ENCODE peak calls at places on chromosome 10, in six cellular contexts. One of them, this sample, is unnamed.

GRCh38 chr10:120729508-120729907 is 121.7 kb upstream of the WDR11 start:
- DNase-seq in EL: no peak
- DNase-seq in Ammon's horn: no peak
- DNase-seq in sigmoid colon: no peak
- DNase-seq in DMS 273 treated with DMSO at 0.1 percent for 48 hours: no peak
- DNase-seq in RCC 7860: no peak
- DNase-seq in this sample: no peak

GRCh38 chr10:1199345-1199673 is 143.1 kb downstream of the WDR37 start:
- DNase-seq in sigmoid colon: no peak
- DNase-seq in RCC 7860: no peak
- DNase-seq in DMS 273 treated with DMSO at 0.1 percent for 48 hours: no peak
- DNase-seq in Ammon's horn: no peak
- DNase-seq in EL: no peak
- DNase-seq in this sample: no peak

GRCh38 chr10:36380538-36380937 is 738.4 kb upstream of the FZD8 start:
- DNase-seq in RCC 7860: no peak
- DNase-seq in sigmoid colon: no peak
- DNase-seq in DMS 273 treated with DMSO at 0.1 percent for 48 hours: no peak
- DNase-seq in EL: no peak
- DNase-seq in Ammon's horn: no peak
- DNase-seq in this sample: no peak

GRCh38 chr10:68954904-68955303 is 1.1 kb upstream of the DDX21 start:
- DNase-seq in Ammon's horn: no peak
- DNase-seq in RCC 7860: no peak
- DNase-seq in DMS 273 treated with DMSO at 0.1 percent for 48 hours: no peak
- DNase-seq in sigmoid colon: no peak
- DNase-seq in EL: no peak
- DNase-seq in this sample: no peak

GRCh38 chr10:43055991-43056567 is 20.8 kb upstream of the RET start:
- DNase-seq in DMS 273 treated with DMSO at 0.1 percent for 48 hours: no peak
- DNase-seq in sigmoid colon: peak
- DNase-seq in RCC 7860: no peak
- DNase-seq in Ammon's horn: no peak
- DNase-seq in EL: no peak
- DNase-seq in this sample: no peak

GRCh38 chr10:89668391-89669180 is 23.5 kb upstream of the PANK1 start:
- DNase-seq in DMS 273 treated with DMSO at 0.1 percent for 48 hours: no peak
- DNase-seq in sigmoid colon: no peak
- DNase-seq in EL: no peak
- DNase-seq in Ammon's horn: no peak
- DNase-seq in RCC 7860: no peak
- DNase-seq in this sample: no peak

GRCh38 chr10:101814466-101815041 is 3.7 kb downstream of the OGA start:
- DNase-seq in sigmoid colon: no peak
- DNase-seq in RCC 7860: peak
- DNase-seq in DMS 273 treated with DMSO at 0.1 percent for 48 hours: no peak
- DNase-seq in EL: peak
- DNase-seq in Ammon's horn: no peak
- DNase-seq in this sample: no peak

GRCh38 chr10:6046458-6047325 is 15.5 kb downstream of the IL2RA start:
- DNase-seq in RCC 7860: no peak
- DNase-seq in DMS 273 treated with DMSO at 0.1 percent for 48 hours: no peak
- DNase-seq in Ammon's horn: no peak
- DNase-seq in sigmoid colon: peak
- DNase-seq in EL: no peak
- DNase-seq in this sample: no peak

GRCh38 chr10:22825841-22826240 is 102.0 kb upstream of the ARMC3 start:
- DNase-seq in EL: no peak
- DNase-seq in RCC 7860: peak
- DNase-seq in DMS 273 treated with DMSO at 0.1 percent for 48 hours: no peak
- DNase-seq in Ammon's horn: peak
- DNase-seq in sigmoid colon: no peak
- DNase-seq in this sample: no peak

GRCh38 chr10:85643171-85643838 is 723.3 kb downstream of the GRID1 start:
- DNase-seq in DMS 273 treated with DMSO at 0.1 percent for 48 hours: no peak
- DNase-seq in Ammon's horn: no peak
- DNase-seq in EL: no peak
- DNase-seq in sigmoid colon: no peak
- DNase-seq in RCC 7860: no peak
- DNase-seq in this sample: no peak

GRCh38 chr10:1287493-1288480 is 231.6 kb downstream of the WDR37 start:
- DNase-seq in EL: no peak
- DNase-seq in sigmoid colon: no peak
- DNase-seq in DMS 273 treated with DMSO at 0.1 percent for 48 hours: no peak
- DNase-seq in Ammon's horn: no peak
- DNase-seq in RCC 7860: no peak
- DNase-seq in this sample: no peak

GRCh38 chr10:129048513-129048912 is 418.5 kb upstream of the MGMT start:
- DNase-seq in Ammon's horn: no peak
- DNase-seq in DMS 273 treated with DMSO at 0.1 percent for 48 hours: no peak
- DNase-seq in EL: no peak
- DNase-seq in RCC 7860: no peak
- DNase-seq in sigmoid colon: no peak
- DNase-seq in this sample: peak

GRCh38 chr10:103709341-103709920 is 145.9 kb downstream of the SH3PXD2A start:
- DNase-seq in EL: peak
- DNase-seq in Ammon's horn: peak
- DNase-seq in RCC 7860: peak
- DNase-seq in DMS 273 treated with DMSO at 0.1 percent for 48 hours: no peak
- DNase-seq in sigmoid colon: no peak
- DNase-seq in this sample: peak

GRCh38 chr10:8435186-8436055 is 380.9 kb downstream of the GATA3 start:
- DNase-seq in sigmoid colon: no peak
- DNase-seq in EL: no peak
- DNase-seq in DMS 273 treated with DMSO at 0.1 percent for 48 hours: no peak
- DNase-seq in RCC 7860: no peak
- DNase-seq in Ammon's horn: no peak
- DNase-seq in this sample: peak

GRCh38 chr10:8056378-8056777 is 1.9 kb downstream of the GATA3 start:
- DNase-seq in sigmoid colon: no peak
- DNase-seq in Ammon's horn: no peak
- DNase-seq in RCC 7860: no peak
- DNase-seq in DMS 273 treated with DMSO at 0.1 percent for 48 hours: no peak
- DNase-seq in EL: no peak
- DNase-seq in this sample: no peak

GRCh38 chr10:80487791-80488538 is 33.9 kb downstream of the TSPAN14 start:
- DNase-seq in EL: no peak
- DNase-seq in sigmoid colon: no peak
- DNase-seq in RCC 7860: no peak
- DNase-seq in Ammon's horn: peak
- DNase-seq in DMS 273 treated with DMSO at 0.1 percent for 48 hours: no peak
- DNase-seq in this sample: no peak

GRCh38 chr10:67788028-67788886 is 49.7 kb downstream of the DNAJC12 start:
- DNase-seq in Ammon's horn: peak
- DNase-seq in sigmoid colon: no peak
- DNase-seq in RCC 7860: peak
- DNase-seq in DMS 273 treated with DMSO at 0.1 percent for 48 hours: no peak
- DNase-seq in EL: peak
- DNase-seq in this sample: no peak

GRCh38 chr10:7432884-7433726 is 22.3 kb upstream of the SFMBT2 start:
- DNase-seq in EL: no peak
- DNase-seq in RCC 7860: no peak
- DNase-seq in DMS 273 treated with DMSO at 0.1 percent for 48 hours: no peak
- DNase-seq in Ammon's horn: peak
- DNase-seq in sigmoid colon: no peak
- DNase-seq in this sample: no peak

GRCh38 chr10:29918623-29919400 is 140.6 kb downstream of the JCAD start:
- DNase-seq in Ammon's horn: no peak
- DNase-seq in DMS 273 treated with DMSO at 0.1 percent for 48 hours: no peak
- DNase-seq in EL: no peak
- DNase-seq in sigmoid colon: no peak
- DNase-seq in RCC 7860: no peak
- DNase-seq in this sample: no peak

GRCh38 chr10:29204119-29204518 is 84.8 kb upstream of the LYZL1 start:
- DNase-seq in EL: no peak
- DNase-seq in DMS 273 treated with DMSO at 0.1 percent for 48 hours: no peak
- DNase-seq in Ammon's horn: no peak
- DNase-seq in sigmoid colon: no peak
- DNase-seq in RCC 7860: no peak
- DNase-seq in this sample: no peak

GRCh38 chr10:126455766-126456425 is 67.6 kb upstream of the ADAM12 start:
- DNase-seq in Ammon's horn: no peak
- DNase-seq in RCC 7860: no peak
- DNase-seq in DMS 273 treated with DMSO at 0.1 percent for 48 hours: no peak
- DNase-seq in EL: no peak
- DNase-seq in sigmoid colon: no peak
- DNase-seq in this sample: no peak

GRCh38 chr10:47372726-47373125 is 11.4 kb downstream of the ZNF488 start:
- DNase-seq in EL: no peak
- DNase-seq in RCC 7860: no peak
- DNase-seq in Ammon's horn: no peak
- DNase-seq in DMS 273 treated with DMSO at 0.1 percent for 48 hours: no peak
- DNase-seq in sigmoid colon: no peak
- DNase-seq in this sample: no peak

GRCh38 chr10:103916901-103917300 is 1.1 kb downstream of the STN1 start:
- DNase-seq in EL: no peak
- DNase-seq in DMS 273 treated with DMSO at 0.1 percent for 48 hours: no peak
- DNase-seq in sigmoid colon: no peak
- DNase-seq in RCC 7860: no peak
- DNase-seq in Ammon's horn: no peak
- DNase-seq in this sample: no peak

GRCh38 chr10:49550563-49550962 is 11.6 kb upstream of the ERCC6 start:
- DNase-seq in EL: peak
- DNase-seq in RCC 7860: peak
- DNase-seq in Ammon's horn: no peak
- DNase-seq in DMS 273 treated with DMSO at 0.1 percent for 48 hours: no peak
- DNase-seq in sigmoid colon: no peak
- DNase-seq in this sample: no peak

GRCh38 chr10:4234661-4235060 is 449.7 kb upstream of the KLF6 start:
- DNase-seq in RCC 7860: no peak
- DNase-seq in Ammon's horn: no peak
- DNase-seq in DMS 273 treated with DMSO at 0.1 percent for 48 hours: no peak
- DNase-seq in EL: no peak
- DNase-seq in sigmoid colon: no peak
- DNase-seq in this sample: no peak

GRCh38 chr10:132886211-132887099 is 55.9 kb downstream of the CFAP46 start:
- DNase-seq in DMS 273 treated with DMSO at 0.1 percent for 48 hours: no peak
- DNase-seq in EL: no peak
- DNase-seq in RCC 7860: no peak
- DNase-seq in Ammon's horn: no peak
- DNase-seq in sigmoid colon: peak
- DNase-seq in this sample: no peak

GRCh38 chr10:75228278-75228677 is 7.5 kb downstream of the COMTD1 start:
- DNase-seq in sigmoid colon: peak
- DNase-seq in RCC 7860: no peak
- DNase-seq in DMS 273 treated with DMSO at 0.1 percent for 48 hours: no peak
- DNase-seq in EL: no peak
- DNase-seq in Ammon's horn: no peak
- DNase-seq in this sample: no peak

GRCh38 chr10:26448292-26448691 is 10.2 kb downstream of the APBB1IP start:
- DNase-seq in DMS 273 treated with DMSO at 0.1 percent for 48 hours: no peak
- DNase-seq in Ammon's horn: no peak
- DNase-seq in EL: no peak
- DNase-seq in RCC 7860: no peak
- DNase-seq in sigmoid colon: no peak
- DNase-seq in this sample: no peak

GRCh38 chr10:91162050-91162494 is 58.4 kb upstream of the PCGF5 start:
- DNase-seq in DMS 273 treated with DMSO at 0.1 percent for 48 hours: no peak
- DNase-seq in RCC 7860: no peak
- DNase-seq in Ammon's horn: peak
- DNase-seq in EL: peak
- DNase-seq in sigmoid colon: no peak
- DNase-seq in this sample: no peak

GRCh38 chr10:131968949-131969348 is 12.8 kb downstream of the BNIP3 start:
- DNase-seq in RCC 7860: no peak
- DNase-seq in Ammon's horn: no peak
- DNase-seq in sigmoid colon: peak
- DNase-seq in DMS 273 treated with DMSO at 0.1 percent for 48 hours: no peak
- DNase-seq in EL: no peak
- DNase-seq in this sample: no peak

GRCh38 chr10:71358292-71358691 is 38.4 kb upstream of the CDH23 start:
- DNase-seq in RCC 7860: no peak
- DNase-seq in Ammon's horn: no peak
- DNase-seq in sigmoid colon: no peak
- DNase-seq in DMS 273 treated with DMSO at 0.1 percent for 48 hours: no peak
- DNase-seq in EL: no peak
- DNase-seq in this sample: no peak

GRCh38 chr10:79313911-79314439 is 33.3 kb upstream of the PPIF start:
- DNase-seq in EL: no peak
- DNase-seq in Ammon's horn: no peak
- DNase-seq in RCC 7860: no peak
- DNase-seq in sigmoid colon: no peak
- DNase-seq in DMS 273 treated with DMSO at 0.1 percent for 48 hours: peak
- DNase-seq in this sample: no peak

GRCh38 chr10:121694966-121695340 is 96.7 kb upstream of the FGFR2 start:
- DNase-seq in EL: no peak
- DNase-seq in RCC 7860: no peak
- DNase-seq in Ammon's horn: no peak
- DNase-seq in sigmoid colon: no peak
- DNase-seq in DMS 273 treated with DMSO at 0.1 percent for 48 hours: no peak
- DNase-seq in this sample: no peak

GRCh38 chr10:83458611-83459010 is 680.7 kb upstream of the GHITM start:
- DNase-seq in RCC 7860: no peak
- DNase-seq in DMS 273 treated with DMSO at 0.1 percent for 48 hours: no peak
- DNase-seq in Ammon's horn: no peak
- DNase-seq in EL: no peak
- DNase-seq in sigmoid colon: no peak
- DNase-seq in this sample: no peak

GRCh38 chr10:6665847-6666246 is 85.8 kb upstream of the PRKCQ start:
- DNase-seq in EL: no peak
- DNase-seq in sigmoid colon: no peak
- DNase-seq in Ammon's horn: no peak
- DNase-seq in DMS 273 treated with DMSO at 0.1 percent for 48 hours: no peak
- DNase-seq in RCC 7860: no peak
- DNase-seq in this sample: no peak